ENCODE peak calls at places on chromosomes 1 and 21, in nine cellular contexts. L is NCI-H526, Z is T-helper 9 cell, E is Ammon's horn, C is cardiac muscle cell, D is ovary, S is anterior cingulate cortex, Y is T47D, R is COR-L47. K is an unnamed sample.

GRCh38 chr1:22048351-22049192 is 3.9 kb upstream of the CDC42 start:
- DNase-seq in L (no peak), Z (no peak), E (peak; percentile 30), C (no peak), D (no peak), S (no peak), Y (peak; percentile 43), R (no peak), K (no peak)

GRCh38 chr1:155255243-155256100 is at the start of gene ENTREP3:
- DNase-seq in L (peak; percentile 94), Z (peak; percentile 70), E (peak; percentile 94), C (peak; percentile 93), D (peak; percentile 90), S (peak; percentile 83), Y (peak; percentile 88), R (peak; percentile 74), K (peak; percentile 91)

GRCh38 chr21:41781047-41781405 is 14.2 kb upstream of the RIPK4 start:
- DNase-seq in L (no peak), Z (no peak), E (no peak), C (no peak), D (no peak), S (no peak), Y (no peak), R (no peak), K (no peak)

GRCh38 chr1:54120018-54120697 is 32.6 kb downstream of the CDCP2 start:
- DNase-seq in L (no peak), Z (no peak), E (no peak), C (no peak), D (no peak), S (no peak), Y (no peak), R (no peak), K (no peak)

GRCh38 chr1:162994921-162995320 is 74.2 kb upstream of the RGS4 start:
- DNase-seq in L (no peak), Z (no peak), E (no peak), C (no peak), D (no peak), S (no peak), Y (no peak), R (no peak), K (no peak)

GRCh38 chr1:43143441-43143888 is 28.6 kb downstream of the EBNA1BP2 start:
- DNase-seq in L (peak; percentile 22), Z (no peak), E (no peak), C (no peak), D (no peak), S (no peak), Y (no peak), R (no peak), K (peak; percentile 53)

GRCh38 chr1:15325375-15326085 is 78.5 kb downstream of the FHAD1 start:
- DNase-seq in L (no peak), Z (no peak), E (no peak), C (no peak), D (no peak), S (no peak), Y (no peak), R (no peak), K (no peak)

GRCh38 chr1:163085041-163085903 is 16.1 kb downstream of the RGS4 start:
- DNase-seq in L (no peak), Z (no peak), E (no peak), C (no peak), D (no peak), S (no peak), Y (no peak), R (no peak), K (peak; percentile 21)

GRCh38 chr1:151716405-151716762 is 219 bp downstream of the CELF3 start:
- DNase-seq in L (no peak), Z (no peak), E (no peak), C (no peak), D (no peak), S (no peak), Y (no peak), R (no peak), K (no peak)

GRCh38 chr1:46931151-46931550 is 10.1 kb downstream of the CYP4A11 start:
- DNase-seq in L (no peak), Z (no peak), E (no peak), C (no peak), D (no peak), S (no peak), Y (peak; percentile 29), R (no peak), K (no peak)

GRCh38 chr1:170261669-170262068 is 115.9 kb downstream of the NTMT2 start:
- DNase-seq in L (no peak), Z (no peak), E (no peak), C (no peak), D (no peak), S (no peak), Y (no peak), R (no peak), K (no peak)

GRCh38 chr21:16046625-16047340 is 317.0 kb downstream of the USP25 start:
- DNase-seq in L (no peak), Z (no peak), E (no peak), C (no peak), D (no peak), S (no peak), Y (no peak), R (no peak), K (no peak)

K was measured in DMS53.